ENCODE peak calls at places on chromosomes 12 and 14, in six cellular contexts. One of them, this sample, is unnamed.

GRCh38 chr12:124401563-124402180 is 106.8 kb downstream of the RFLNA start:
- DNase-seq in H9: no peak
- DNase-seq in IMR-90: no peak
- DNase-seq in mesendoderm: no peak
- DNase-seq in mesenchymal stem cell: no peak
- DNase-seq in H1: no peak
- DNase-seq in this sample: no peak

GRCh38 chr14:33393895-33394405 is 455.3 kb downstream of the NPAS3 start:
- DNase-seq in H9: no peak
- DNase-seq in IMR-90: no peak
- DNase-seq in mesendoderm: no peak
- DNase-seq in mesenchymal stem cell: no peak
- DNase-seq in H1: no peak
- DNase-seq in this sample: no peak

GRCh38 chr12:131927110-131928079 is 1.7 kb upstream of the PUS1 start:
- DNase-seq in H9: peak; percentile 70
- DNase-seq in IMR-90: no peak
- DNase-seq in mesendoderm: peak; percentile 20
- DNase-seq in mesenchymal stem cell: no peak
- DNase-seq in H1: no peak
- DNase-seq in this sample: no peak

GRCh38 chr12:120347766-120348165 is 20.2 kb upstream of the PLA2G1B start:
- DNase-seq in H9: no peak
- DNase-seq in IMR-90: no peak
- DNase-seq in mesendoderm: no peak
- DNase-seq in mesenchymal stem cell: no peak
- DNase-seq in H1: no peak
- DNase-seq in this sample: no peak

GRCh38 chr12:31629756-31630732 is 29.4 kb upstream of the ETFBKMT start:
- DNase-seq in H9: no peak
- DNase-seq in IMR-90: peak; percentile 55
- DNase-seq in mesendoderm: no peak
- DNase-seq in mesenchymal stem cell: peak; percentile 63
- DNase-seq in H1: no peak
- DNase-seq in this sample: no peak

GRCh38 chr14:94663965-94664704 is 51.9 kb downstream of the SERPINA3 start:
- DNase-seq in H9: no peak
- DNase-seq in IMR-90: no peak
- DNase-seq in mesendoderm: no peak
- DNase-seq in mesenchymal stem cell: no peak
- DNase-seq in H1: no peak
- DNase-seq in this sample: no peak

GRCh38 chr14:77889971-77890442 is 90.1 kb downstream of the ADCK1 start:
- DNase-seq in H9: no peak
- DNase-seq in IMR-90: peak; percentile 80
- DNase-seq in mesendoderm: no peak
- DNase-seq in mesenchymal stem cell: peak; percentile 19
- DNase-seq in H1: no peak
- DNase-seq in this sample: no peak

GRCh38 chr14:88879016-88879415 is 54.6 kb downstream of the TTC8 start:
- DNase-seq in H9: no peak
- DNase-seq in IMR-90: peak; percentile 96
- DNase-seq in mesendoderm: peak; percentile 16
- DNase-seq in mesenchymal stem cell: peak; percentile 75
- DNase-seq in H1: no peak
- DNase-seq in this sample: no peak

GRCh38 chr12:54940695-54941315 is 43.8 kb downstream of the TESPA1 start:
- DNase-seq in H9: no peak
- DNase-seq in IMR-90: no peak
- DNase-seq in mesendoderm: peak; percentile 23
- DNase-seq in mesenchymal stem cell: no peak
- DNase-seq in H1: no peak
- DNase-seq in this sample: no peak

GRCh38 chr12:20463920-20464524 is 95.7 kb downstream of the PDE3A start:
- DNase-seq in H9: no peak
- DNase-seq in IMR-90: peak; percentile 16
- DNase-seq in mesendoderm: no peak
- DNase-seq in mesenchymal stem cell: peak; percentile 32
- DNase-seq in H1: no peak
- DNase-seq in this sample: no peak

GRCh38 chr12:102567031-102567985 is 86.9 kb upstream of the IGF1 start:
- DNase-seq in H9: no peak
- DNase-seq in IMR-90: peak; percentile 74
- DNase-seq in mesendoderm: peak; percentile 66
- DNase-seq in mesenchymal stem cell: peak; percentile 49
- DNase-seq in H1: no peak
- DNase-seq in this sample: no peak

GRCh38 chr12:28127455-28127854 is 62.8 kb upstream of the CCDC91 start:
- DNase-seq in H9: no peak
- DNase-seq in IMR-90: no peak
- DNase-seq in mesendoderm: no peak
- DNase-seq in mesenchymal stem cell: no peak
- DNase-seq in H1: no peak
- DNase-seq in this sample: no peak

GRCh38 chr14:75711796-75712211 is 50.8 kb downstream of the TTLL5 start:
- DNase-seq in H9: peak; percentile 35
- DNase-seq in IMR-90: peak; percentile 85
- DNase-seq in mesendoderm: peak; percentile 87
- DNase-seq in mesenchymal stem cell: peak; percentile 71
- DNase-seq in H1: peak; percentile 51
- DNase-seq in this sample: peak; percentile 55

GRCh38 chr12:31732926-31733548 is 4.2 kb upstream of the AMN1 start:
- DNase-seq in H9: peak; percentile 91
- DNase-seq in IMR-90: peak; percentile 83
- DNase-seq in mesendoderm: peak; percentile 98
- DNase-seq in mesenchymal stem cell: peak; percentile 85
- DNase-seq in H1: peak; percentile 70
- DNase-seq in this sample: no peak

GRCh38 chr12:24919346-24920001 is 29.4 kb downstream of the BCAT1 start:
- DNase-seq in H9: no peak
- DNase-seq in IMR-90: no peak
- DNase-seq in mesendoderm: no peak
- DNase-seq in mesenchymal stem cell: no peak
- DNase-seq in H1: no peak
- DNase-seq in this sample: no peak

GRCh38 chr12:12883369-12884001 is 7.9 kb upstream of the GPRC5A start:
- DNase-seq in H9: no peak
- DNase-seq in IMR-90: peak; percentile 79
- DNase-seq in mesendoderm: no peak
- DNase-seq in mesenchymal stem cell: peak; percentile 67
- DNase-seq in H1: no peak
- DNase-seq in this sample: no peak

GRCh38 chr12:32454075-32454474 is 54.7 kb downstream of the FGD4 start:
- DNase-seq in H9: no peak
- DNase-seq in IMR-90: peak; percentile 67
- DNase-seq in mesendoderm: peak; percentile 95
- DNase-seq in mesenchymal stem cell: peak; percentile 60
- DNase-seq in H1: no peak
- DNase-seq in this sample: peak; percentile 65

GRCh38 chr14:39310071-39310470 is 76.4 kb downstream of the MIA2 start:
- DNase-seq in H9: no peak
- DNase-seq in IMR-90: peak; percentile 1
- DNase-seq in mesendoderm: no peak
- DNase-seq in mesenchymal stem cell: no peak
- DNase-seq in H1: no peak
- DNase-seq in this sample: no peak

GRCh38 chr12:95205685-95206084 is 11.6 kb downstream of the FGD6 start:
- DNase-seq in H9: peak; percentile 61
- DNase-seq in IMR-90: peak; percentile 90
- DNase-seq in mesendoderm: peak; percentile 84
- DNase-seq in mesenchymal stem cell: peak; percentile 88
- DNase-seq in H1: no peak
- DNase-seq in this sample: peak; percentile 32

GRCh38 chr14:85439696-85440328 is 90.1 kb upstream of the FLRT2 start:
- DNase-seq in H9: no peak
- DNase-seq in IMR-90: no peak
- DNase-seq in mesendoderm: peak; percentile 82
- DNase-seq in mesenchymal stem cell: no peak
- DNase-seq in H1: no peak
- DNase-seq in this sample: no peak

GRCh38 chr12:64760808-64761573 is 1.8 kb upstream of the GNS start:
- DNase-seq in H9: no peak
- DNase-seq in IMR-90: no peak
- DNase-seq in mesendoderm: no peak
- DNase-seq in mesenchymal stem cell: no peak
- DNase-seq in H1: no peak
- DNase-seq in this sample: no peak

GRCh38 chr12:106588771-106589170 is 6.0 kb downstream of the RFX4 start:
- DNase-seq in H9: no peak
- DNase-seq in IMR-90: no peak
- DNase-seq in mesendoderm: no peak
- DNase-seq in mesenchymal stem cell: no peak
- DNase-seq in H1: no peak
- DNase-seq in this sample: no peak

GRCh38 chr14:60632257-60632656 is 17.0 kb downstream of the SIX1 start:
- DNase-seq in H9: no peak
- DNase-seq in IMR-90: no peak
- DNase-seq in mesendoderm: no peak
- DNase-seq in mesenchymal stem cell: no peak
- DNase-seq in H1: no peak
- DNase-seq in this sample: no peak
- H3K4me1 ChIP-seq in H9: no peaks in the 10 kb centered on the region
- H3K4me1 ChIP-seq in IMR-90: peaks cover 3% of the 10 kb centered on the region
- H3K4me1 ChIP-seq in mesendoderm: no peaks in the 10 kb centered on the region
- H3K4me1 ChIP-seq in mesenchymal stem cell: peaks cover 7% of the 10 kb centered on the region
- H3K4me1 ChIP-seq in H1: peaks cover 2% of the 10 kb centered on the region
- H3K4me1 ChIP-seq in this sample: peaks cover 2% of the 10 kb centered on the region

GRCh38 chr12:22657538-22657937 is 32.6 kb downstream of the ETNK1 start:
- DNase-seq in H9: no peak
- DNase-seq in IMR-90: peak; percentile 42
- DNase-seq in mesendoderm: no peak
- DNase-seq in mesenchymal stem cell: peak; percentile 18
- DNase-seq in H1: no peak
- DNase-seq in this sample: no peak
- H3K4me2 ChIP-seq in H9: no peak overlapping the region
- H3K4me2 ChIP-seq in IMR-90: no peak overlapping the region
- H3K4me2 ChIP-seq in mesendoderm: no peak overlapping the region
- H3K4me2 ChIP-seq in mesenchymal stem cell: no peak overlapping the region
- H3K4me2 ChIP-seq in H1: no peak overlapping the region
- H3K4me2 ChIP-seq in this sample: no peak overlapping the region

GRCh38 chr12:23168459-23168858 is 543.5 kb downstream of the ETNK1 start:
- DNase-seq in H9: no peak
- DNase-seq in IMR-90: no peak
- DNase-seq in mesendoderm: no peak
- DNase-seq in mesenchymal stem cell: no peak
- DNase-seq in H1: no peak
- DNase-seq in this sample: no peak

GRCh38 chr12:23174917-23175316 is 549.9 kb downstream of the ETNK1 start:
- DNase-seq in H9: no peak
- DNase-seq in IMR-90: no peak
- DNase-seq in mesendoderm: no peak
- DNase-seq in mesenchymal stem cell: no peak
- DNase-seq in H1: no peak
- DNase-seq in this sample: no peak

DNA sequence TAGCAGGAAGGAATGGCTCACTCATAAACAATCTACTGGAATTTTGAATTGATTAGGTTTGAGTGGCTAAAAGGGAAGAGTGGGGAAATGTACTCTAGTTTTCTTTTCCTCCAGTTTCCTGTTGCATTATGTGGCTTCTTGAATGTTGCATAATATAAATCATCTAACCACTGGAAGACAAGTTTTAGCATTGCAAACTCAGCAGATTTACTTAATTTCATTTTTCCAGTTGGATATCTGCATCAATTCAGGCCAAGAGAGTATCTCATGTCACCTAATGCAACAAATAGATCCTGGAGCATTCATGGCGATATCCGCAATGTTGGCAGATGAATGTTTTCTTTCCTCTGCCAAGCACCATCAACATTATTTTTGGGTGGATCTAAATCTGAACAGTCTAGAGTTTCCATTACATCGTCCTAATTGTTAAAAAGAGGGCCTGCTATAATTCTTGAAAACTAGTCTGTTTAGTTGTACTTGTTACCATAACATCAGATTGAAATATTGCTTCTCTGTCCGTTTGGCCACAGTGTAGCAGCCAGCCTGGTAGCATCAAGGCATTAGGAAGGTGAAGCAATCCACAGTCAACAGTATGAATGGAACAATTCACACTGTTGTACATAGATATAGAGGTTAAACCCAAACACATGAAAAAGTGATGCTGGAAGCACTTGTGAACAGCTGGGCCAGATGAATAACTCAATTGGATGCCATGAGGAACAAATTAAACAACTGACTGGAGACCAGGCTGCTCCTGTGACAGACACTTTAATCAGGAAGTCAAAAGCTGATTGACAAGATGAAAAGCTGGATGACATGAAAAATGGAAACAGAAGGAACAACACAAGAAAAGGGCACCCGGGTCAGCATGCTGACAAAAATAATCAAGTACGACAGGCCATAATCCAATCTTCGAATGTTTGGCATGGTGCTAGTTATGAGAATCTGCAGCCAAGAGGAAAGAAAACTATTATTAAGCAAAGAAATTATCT is 544.3 kb downstream of the ETNK1 start:
- DNase-seq in H9: no peak
- DNase-seq in IMR-90: no peak
- DNase-seq in mesendoderm: no peak
- DNase-seq in mesenchymal stem cell: no peak
- DNase-seq in H1: no peak
- DNase-seq in this sample: no peak
- H2BK15ac ChIP-seq in H9: no peak overlapping the region
- H2BK15ac ChIP-seq in IMR-90: no peak overlapping the region
- H2BK15ac ChIP-seq in mesendoderm: no peak overlapping the region
- H2BK15ac ChIP-seq in mesenchymal stem cell: no peak overlapping the region
- H2BK15ac ChIP-seq in H1: no peak overlapping the region
- H2BK15ac ChIP-seq in this sample: no peak overlapping the region

DNA sequence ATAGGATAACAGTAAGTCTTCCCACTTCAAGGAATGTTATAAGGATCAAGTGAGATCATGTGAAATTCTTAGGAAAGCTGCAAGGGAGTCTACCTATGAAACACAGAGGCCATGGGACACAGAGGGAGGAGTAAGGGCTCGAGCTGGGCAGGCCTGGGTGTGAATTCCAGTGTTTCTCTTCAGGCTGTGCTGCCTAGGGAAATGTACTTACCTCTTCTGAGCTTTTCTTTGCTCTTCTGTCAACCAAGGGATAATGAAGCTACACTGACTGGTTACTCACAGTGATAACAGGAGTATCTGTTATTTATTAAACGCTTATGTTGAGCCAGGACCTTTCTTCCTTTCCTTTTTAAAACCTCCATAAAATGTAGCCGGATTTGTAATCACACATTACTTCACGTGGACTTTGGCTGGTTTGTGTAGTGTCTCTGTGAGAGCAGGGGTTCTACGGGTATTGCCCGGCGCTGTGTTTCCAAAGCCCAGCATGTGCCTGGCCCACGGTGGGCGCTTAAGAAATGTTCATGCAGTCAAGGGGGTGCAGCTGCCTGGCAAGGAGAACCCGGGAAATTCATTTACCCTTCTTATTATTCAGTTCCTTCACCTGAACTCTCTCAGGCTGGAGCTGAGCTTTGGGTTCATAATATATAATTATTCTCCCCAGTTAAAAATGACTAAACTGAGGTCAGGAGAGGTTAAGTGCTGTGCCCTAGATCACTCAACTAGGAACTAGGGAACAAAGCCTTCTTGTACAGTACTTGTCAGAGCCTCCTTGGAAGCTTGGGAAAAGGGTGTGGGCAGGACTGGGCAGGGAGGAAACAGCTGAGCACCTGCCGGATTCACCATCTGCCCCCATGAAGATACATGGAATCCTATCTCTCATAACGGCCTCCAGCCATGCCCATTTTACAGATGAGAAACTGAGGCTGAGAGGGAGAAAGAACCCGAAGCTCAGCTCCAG is 214.2 kb downstream of the CACNA1C start:
- DNase-seq in H9: no peak
- DNase-seq in IMR-90: no peak
- DNase-seq in mesendoderm: no peak
- DNase-seq in mesenchymal stem cell: no peak
- DNase-seq in H1: no peak
- DNase-seq in this sample: no peak
- H3K4me1 ChIP-seq in H9: no peaks in the 10 kb centered on the region
- H3K4me1 ChIP-seq in IMR-90: peaks cover 54% of the 10 kb centered on the region
- H3K4me1 ChIP-seq in mesendoderm: no peaks in the 10 kb centered on the region
- H3K4me1 ChIP-seq in mesenchymal stem cell: peaks cover 48% of the 10 kb centered on the region
- H3K4me1 ChIP-seq in H1: peaks cover 12% of the 10 kb centered on the region
- H3K4me1 ChIP-seq in this sample: no peaks in the 10 kb centered on the region

This sample was measured in neuronal stem cell.